ENCODE peak calls at places on chromosomes 16 and 17, in six cellular contexts. J is GM04504, L is neural progenitor cell, F is RPMI8226, D is GM23338, G is GM19239. A is an unnamed sample.

GRCh38 chr17:27540300-27541105 is 84.3 kb downstream of the KSR1 start:
- DNase-seq in J (peak), L (no peak), F (no peak), D (no peak), G (no peak), A (no peak)

GRCh38 chr17:15649861-15650391 is 30.4 kb upstream of the FBXW10B start:
- DNase-seq in J (no peak), L (no peak), F (no peak), D (no peak), G (no peak), A (no peak)

GRCh38 chr17:38333635-38334295 is 10.0 kb downstream of the GPR179 start:
- DNase-seq in J (no peak), L (peak), F (peak), D (peak), G (no peak), A (peak)

GRCh38 chr16:12356622-12357365 is 380.3 kb downstream of the SNX29 start:
- DNase-seq in J (no peak), L (no peak), F (no peak), D (peak), G (no peak), A (no peak)

GRCh38 chr17:35097776-35098175 is 21.9 kb downstream of the RAD51D start:
- DNase-seq in J (no peak), L (no peak), F (no peak), D (no peak), G (no peak), A (no peak)

GRCh38 chr17:47622179-47622549 is 27.6 kb upstream of the KPNB1 start:
- DNase-seq in J (no peak), L (no peak), F (no peak), D (no peak), G (no peak), A (no peak)

GRCh38 chr16:50476486-50477260 is 71.5 kb upstream of the NKD1 start:
- DNase-seq in J (no peak), L (no peak), F (no peak), D (no peak), G (no peak), A (no peak)

GRCh38 chr17:36544049-36544319 is 735 bp upstream of the GGNBP2 start:
- DNase-seq in J (peak), L (peak), F (peak), D (peak), G (peak), A (peak)

GRCh38 chr16:89322381-89323119 is 105.0 kb downstream of the ZNF778 start:
- DNase-seq in J (peak), L (peak), F (no peak), D (peak), G (no peak), A (no peak)

GRCh38 chr17:3959295-3959899 is 4.8 kb downstream of the ATP2A3 start:
- DNase-seq in J (no peak), L (no peak), F (no peak), D (no peak), G (no peak), A (no peak)

GRCh38 chr17:52233176-52233575 is 74.7 kb upstream of the CA10 start:
- DNase-seq in J (no peak), L (no peak), F (no peak), D (no peak), G (no peak), A (no peak)

GRCh38 chr17:385836-386144 is 33.2 kb upstream of the RPH3AL start:
- DNase-seq in J (no peak), L (no peak), F (no peak), D (no peak), G (no peak), A (no peak)

GRCh38 chr17:20022701-20023100 is 13.5 kb downstream of the SPECC1 start:
- DNase-seq in J (no peak), L (no peak), F (no peak), D (no peak), G (no peak), A (no peak)

GRCh38 chr16:68423771-68424170 is 24.5 kb downstream of the SMPD3 start:
- DNase-seq in J (no peak), L (no peak), F (no peak), D (no peak), G (no peak), A (no peak)

GRCh38 chr17:82775033-82775823 is 23.4 kb downstream of the TBCD start:
- DNase-seq in J (no peak), L (peak), F (no peak), D (peak), G (no peak), A (peak)

GRCh38 chr16:59373632-59374031 is 639.5 kb upstream of the GOT2 start:
- DNase-seq in J (no peak), L (no peak), F (no peak), D (no peak), G (no peak), A (no peak)

GRCh38 chr16:83095926-83096692 is 469.3 kb downstream of the CDH13 start:
- DNase-seq in J (no peak), L (no peak), F (no peak), D (no peak), G (no peak), A (no peak)

GRCh38 chr16:73065617-73066313 is 17.8 kb upstream of the ZFHX3 start:
- DNase-seq in J (no peak), L (peak), F (no peak), D (peak), G (no peak), A (no peak)

GRCh38 chr17:27980035-27980434 is 62.4 kb upstream of the NLK start:
- DNase-seq in J (peak), L (no peak), F (no peak), D (no peak), G (no peak), A (no peak)

GRCh38 chr16:86396318-86396882 is 113.9 kb upstream of the FOXF1 start:
- DNase-seq in J (peak), L (no peak), F (no peak), D (no peak), G (no peak), A (no peak)

GRCh38 chr16:85195884-85196816 is 83.9 kb upstream of the CIBAR2 start:
- DNase-seq in J (no peak), L (no peak), F (no peak), D (no peak), G (no peak), A (no peak)

GRCh38 chr17:75295220-75296158 is 6.3 kb upstream of the SLC25A19 start:
- DNase-seq in J (no peak), L (no peak), F (peak), D (no peak), G (peak), A (peak)

GRCh38 chr17:34117332-34117731 is 137.8 kb upstream of the CCL2 start:
- DNase-seq in J (no peak), L (no peak), F (no peak), D (no peak), G (no peak), A (no peak)

GRCh38 chr17:34798581-34798980 is 162.7 kb downstream of the CCT6B start:
- DNase-seq in J (no peak), L (peak), F (no peak), D (peak), G (no peak), A (no peak)

GRCh38 chr17:49494937-49495841 is at the start of gene NGFR:
- DNase-seq in J (no peak), L (peak), F (peak), D (peak), G (peak), A (peak)

GRCh38 chr16:48511071-48511540 is 98.9 kb downstream of the N4BP1 start:
- DNase-seq in J (peak), L (peak), F (no peak), D (no peak), G (no peak), A (no peak)

GRCh38 chr16:87550510-87550961 is 51.8 kb upstream of the JPH3 start:
- DNase-seq in J (no peak), L (peak), F (peak), D (peak), G (peak), A (peak)

GRCh38 chr17:29107933-29108805 is 65.2 kb downstream of the PIPOX start:
- DNase-seq in J (no peak), L (no peak), F (no peak), D (no peak), G (no peak), A (no peak)

GRCh38 chr17:48127371-48128051 is 19.9 kb downstream of the SNX11 start:
- DNase-seq in J (no peak), L (no peak), F (no peak), D (no peak), G (no peak), A (no peak)

GRCh38 chr17:12665263-12666210 is at the start of gene MYOCD:
- DNase-seq in J (no peak), L (peak), F (no peak), D (peak), G (no peak), A (peak)

GRCh38 chr16:1193825-1194581 is 31.1 kb downstream of the TPSG1 start:
- DNase-seq in J (no peak), L (no peak), F (no peak), D (no peak), G (no peak), A (no peak)

GRCh38 chr17:6160188-6160555 is 90.0 kb downstream of the WSCD1 start:
- DNase-seq in J (no peak), L (no peak), F (no peak), D (no peak), G (no peak), A (no peak)

GRCh38 chr17:38601539-38602351 is 4.0 kb downstream of the SRCIN1 start:
- DNase-seq in J (no peak), L (peak), F (peak), D (peak), G (no peak), A (no peak)

GRCh38 chr17:48026503-48027321 is 10.9 kb downstream of the COPZ2 start:
- DNase-seq in J (peak), L (peak), F (peak), D (peak), G (peak), A (peak)

GRCh38 chr17:60086822-60087591 is 8.3 kb upstream of the HEATR6 start:
- DNase-seq in J (no peak), L (no peak), F (no peak), D (no peak), G (no peak), A (no peak)